ENCODE peak calls at places on chromosomes 1 and 21, in four cellular contexts. M, Q, A and G are unnamed samples.

GRCh38 chr21:33541105-33541711 is 709 bp downstream of the GART start:
- DNase-seq in M (no peak), A (no peak), Q (peak), G (no peak)

GRCh38 chr1:103457856-103458255 is 67.6 kb upstream of the RNPC3 start:
- DNase-seq in M (no peak), A (no peak), Q (no peak), G (peak)

GRCh38 chr1:39167632-39168209 is 36.8 kb upstream of the MACF1 start:
- DNase-seq in A (no peak), Q (peak), M (no peak), G (no peak)

GRCh38 chr1:176058686-176059085 is 148.4 kb downstream of the COP1 start:
- DNase-seq in M (no peak), Q (peak), A (no peak), G (no peak)

GRCh38 chr1:36400514-36400824 is 2.8 kb upstream of the LSM10 start:
- DNase-seq in A (no peak), M (no peak), Q (no peak), G (no peak)

GRCh38 chr1:15722836-15723542 is 13.1 kb upstream of the SLC25A34 start:
- DNase-seq in A (no peak), M (no peak), Q (no peak), G (no peak)

GRCh38 chr1:202812176-202813026 is 1.6 kb downstream of the PCAT6 start:
- DNase-seq in Q (peak), M (no peak), A (no peak), G (no peak)

GRCh38 chr1:153485880-153486279 is 25.4 kb upstream of the S100A7 start:
- DNase-seq in Q (no peak), A (peak), M (no peak), G (no peak)

GRCh38 chr1:178055093-178055492 is 38.8 kb upstream of the RASAL2 start:
- DNase-seq in M (peak), Q (peak), A (no peak), G (no peak)

GRCh38 chr1:225657462-225657989 is 4.6 kb upstream of the ENAH start:
- DNase-seq in M (no peak), Q (no peak), A (no peak), G (no peak)

GRCh38 chr1:158916085-158916484 is 15.3 kb upstream of the PYHIN1 start:
- DNase-seq in M (no peak), A (no peak), Q (no peak), G (no peak)
- H3K4me3 ChIP-seq in M (no peak), A (no peak), Q (no peak), G (no peak)

GRCh38 chr1:204190212-204191211 is 5.8 kb downstream of the KISS1 start:
- DNase-seq in M (no peak), A (no peak), Q (peak), G (no peak)
- H3K4me3 ChIP-seq in M (peak), A (no peak), Q (peak), G (peak)

DNA sequence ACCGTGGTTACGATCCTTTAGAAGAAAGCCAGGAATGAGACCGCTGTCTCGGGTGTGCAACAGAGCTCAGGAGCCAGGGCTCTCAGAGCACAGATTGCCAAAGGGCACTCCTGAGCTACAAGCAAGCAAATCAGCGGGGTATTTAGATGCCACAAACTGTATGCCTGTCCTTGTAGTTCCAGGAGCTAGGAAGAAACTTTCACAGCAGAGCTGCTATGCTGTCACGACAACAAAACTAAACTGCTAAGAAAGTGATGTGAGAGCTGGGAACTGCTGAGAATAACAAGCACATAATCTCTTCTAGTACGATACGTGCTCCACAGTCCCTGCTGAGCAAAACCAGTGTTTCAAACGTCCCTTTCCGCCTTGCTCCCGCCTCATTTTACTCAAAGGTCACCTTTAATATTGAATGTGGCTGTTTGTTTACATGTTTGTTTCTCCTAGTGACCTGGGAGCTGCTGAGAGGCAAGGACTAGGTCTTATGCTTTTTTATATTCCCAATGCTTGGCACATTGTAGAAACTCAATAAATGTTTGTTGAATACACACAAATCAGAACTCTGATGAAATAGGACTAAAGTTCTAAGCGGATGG is 14.7 kb downstream of the GREM2 start:
- DNase-seq in M (no peak), A (no peak), Q (no peak), G (no peak)
- H3K4me3 ChIP-seq in M (no peak), A (peak), Q (no peak), G (no peak)

GRCh38 chr1:151193304-151193703 is 3.3 kb upstream of the VPS72 start:
- DNase-seq in Q (no peak), M (no peak), A (no peak), G (no peak)

GRCh38 chr1:151197863-151198253 is 494 bp upstream of the PIP5K1A start:
- DNase-seq in A (no peak), M (no peak), Q (peak), G (no peak)

GRCh38 chr1:151193856-151194255 is 3.9 kb upstream of the VPS72 start:
- DNase-seq in Q (no peak), A (no peak), M (no peak), G (no peak)

GRCh38 chr1:151198254-151199127 is at the start of gene PIP5K1A:
- DNase-seq in A (peak), Q (peak), M (peak), G (peak)

DNA sequence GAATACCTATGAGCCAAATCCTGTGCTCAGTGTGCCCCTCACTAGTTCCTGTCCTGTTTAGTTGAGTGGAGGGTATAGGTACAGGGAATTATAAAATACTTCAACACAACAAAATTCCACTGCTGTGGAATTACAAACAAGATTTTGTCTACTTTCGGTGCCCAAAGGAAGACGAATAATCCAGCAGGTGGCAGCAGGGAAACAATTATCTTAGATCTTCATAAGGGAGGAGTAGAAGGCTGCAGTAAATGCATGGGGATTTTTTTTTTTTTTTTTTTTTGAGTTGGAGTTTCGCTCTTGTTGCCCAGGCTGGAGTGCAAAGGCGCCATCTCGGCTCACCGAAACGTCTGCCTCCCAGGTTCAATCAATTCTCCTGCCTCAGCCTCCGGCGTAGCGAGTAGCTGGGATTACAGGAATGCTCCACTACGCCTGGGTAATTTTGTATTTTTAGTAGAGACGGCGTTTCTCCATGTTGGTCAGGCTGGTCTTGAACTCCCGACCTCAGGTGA is 2.0 kb upstream of the PIP5K1A start:
- DNase-seq in M (peak), A (no peak), Q (peak), G (no peak)
- H3K4me3 ChIP-seq in M (peak), A (no peak), Q (peak), G (no peak)